ENCODE peak calls at places on chromosomes 4 and X, in four cellular contexts. F is breast epithelium, W is tibial artery, K is cardiac muscle cell. J is an unnamed sample. For H3K27me3, the result is how much of the 10 kb centered on the place peaks cover.

GRCh38 chr4:122889726-122890125 is 32.7 kb downstream of the NUDT6 start:
- DNase-seq in F (no peak), W (no peak), K (no peak), J (no peak)

GRCh38 chr4:149595500-149595899 is 220.1 kb downstream of the IQCM start:
- DNase-seq in F (no peak), W (no peak), K (no peak), J (no peak)

GRCh38 chr4:84498203-84499026 is 677 bp downstream of the NKX6-1 start:
- DNase-seq in F (no peak), W (no peak), K (peak), J (no peak)

GRCh38 chr4:73726000-73726399 is 14.4 kb upstream of the CXCL8 start:
- DNase-seq in F (no peak), W (no peak), K (peak), J (no peak)

GRCh38 chr4:22764183-22764582 is 71.4 kb downstream of the GBA3 start:
- DNase-seq in F (no peak), W (no peak), K (no peak), J (no peak)

GRCh38 chr4:39642885-39643550 is 4.4 kb upstream of the SMIM14 start:
- DNase-seq in F (no peak), W (no peak), K (peak), J (no peak)

GRCh38 chr4:76307670-76308014 is 1.1 kb downstream of the STBD1 start:
- DNase-seq in F (no peak), W (no peak), K (no peak), J (no peak)

GRCh38 chr4:48141048-48141447 is 7.0 kb upstream of the TXK start:
- DNase-seq in F (no peak), W (no peak), K (peak), J (no peak)

GRCh38 chr4:70895846-70896435 is 6.2 kb upstream of the MOB1B start:
- DNase-seq in F (no peak), W (no peak), K (no peak), J (no peak)

GRCh38 chr4:76388160-76388908 is 32.6 kb downstream of the CCDC158 start:
- DNase-seq in F (no peak), W (no peak), K (peak), J (no peak)

GRCh38 chr4:1031346-1031745 is 19.9 kb downstream of the FGFRL1 start:
- DNase-seq in F (no peak), W (no peak), K (no peak), J (no peak)

GRCh38 chr4:43680416-43680815 is 768.2 kb downstream of the KCTD8 start:
- DNase-seq in F (no peak), W (no peak), K (no peak), J (no peak)

GRCh38 chrX:69614896-69615295 is 1.0 kb upstream of the EDA start:
- DNase-seq in F (no peak), W (no peak), K (peak), J (no peak)

GRCh38 chr4:948101-948935 is 16.1 kb downstream of the TMEM175 start:
- DNase-seq in F (no peak), W (peak), K (no peak), J (no peak)

GRCh38 chr4:164931551-164932324 is 45.7 kb downstream of the TRIM61 start:
- DNase-seq in F (no peak), W (no peak), K (no peak), J (no peak)

GRCh38 chr4:166064706-166065105 is 191.7 kb downstream of the TLL1 start:
- DNase-seq in F (no peak), W (no peak), K (no peak), J (no peak)

GRCh38 chrX:41491267-41492004 is 44.3 kb downstream of the NYX start:
- DNase-seq in F (peak), W (no peak), K (peak), J (no peak)

GRCh38 chrX:150486011-150486410 is 82.4 kb upstream of the MTM1 start:
- DNase-seq in F (peak), W (peak), K (peak), J (peak)

GRCh38 chr4:83208776-83209365 is 75.7 kb downstream of the COQ2 start:
- DNase-seq in F (no peak), W (no peak), K (no peak), J (no peak)

GRCh38 chrX:30196322-30196721 is 19.0 kb upstream of the MAGEB2 start:
- DNase-seq in F (no peak), W (no peak), K (peak), J (no peak)

GRCh38 chrX:153468008-153468580 is 2.3 kb downstream of the HAUS7 start:
- DNase-seq in F (no peak), W (no peak), K (no peak), J (no peak)

GRCh38 chr4:40559585-40560465 is 69.8 kb downstream of the RBM47 start:
- DNase-seq in F (no peak), W (no peak), K (no peak), J (no peak)

GRCh38 chrX:143621276-143621675 is 14.6 kb downstream of the SLITRK4 start:
- DNase-seq in F (no peak), W (no peak), K (peak), J (no peak)

GRCh38 chr4:183658362-183659028 is 490 bp downstream of the RWDD4 start:
- DNase-seq in F (no peak), W (peak), K (peak), J (peak)

GRCh38 chrX:264634-265455 is 16.3 kb upstream of the PLCXD1 start:
- DNase-seq in F (peak), W (peak), K (peak), J (no peak)

GRCh38 chr4:184782731-184783472 is 42.9 kb downstream of the ACSL1 start:
- DNase-seq in F (no peak), W (no peak), K (no peak), J (no peak)

GRCh38 chrX:155070038-155070437 is 898 bp downstream of the CMC4 start:
- DNase-seq in F (no peak), W (no peak), K (no peak), J (no peak)

GRCh38 chr4:180057198-180057821 is 2185.9 kb upstream of the TENM3 start:
- DNase-seq in F (no peak), W (no peak), K (no peak), J (no peak)

GRCh38 chr4:169956441-169956840 is 69.8 kb downstream of the MFAP3L start:
- DNase-seq in F (no peak), W (no peak), K (no peak), J (no peak)

GRCh38 chr4:159698336-159698735 is 595.5 kb downstream of the RAPGEF2 start:
- DNase-seq in F (no peak), W (no peak), K (peak), J (no peak)

GRCh38 chr4:128709268-128709667 is 100.2 kb upstream of the JADE1 start:
- DNase-seq in F (no peak), W (no peak), K (no peak), J (no peak)

GRCh38 chrX:40145670-40146470 is 48.1 kb upstream of the BCOR start:
- DNase-seq in F (no peak), W (no peak), K (no peak), J (no peak)
- H3K27me3 ChIP-seq in F (under half), W (under half), K (half or more), J (under half)

DNA sequence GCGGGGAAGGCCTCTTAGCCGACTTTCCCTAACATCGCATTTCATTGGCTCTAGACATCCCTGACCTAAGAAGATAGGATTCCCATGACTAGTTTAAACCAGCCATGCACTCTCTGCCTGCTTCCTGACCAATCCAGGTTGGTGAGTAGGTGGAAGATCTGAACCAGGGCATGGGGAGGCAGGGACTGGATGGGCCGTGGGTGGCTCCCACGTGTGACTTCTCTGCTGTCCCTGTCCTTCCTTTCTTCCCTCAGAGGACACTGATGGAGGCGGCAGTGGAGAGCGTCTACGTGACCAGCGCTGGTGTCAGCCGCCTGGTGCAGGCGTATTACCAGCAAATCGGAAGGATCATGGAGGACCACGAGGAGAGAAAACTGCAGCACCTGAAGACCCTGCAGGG is 90.7 kb downstream of the EVC start:
- DNase-seq in F (no peak), W (peak), K (no peak), J (no peak)
- TF ChIP-seq CTCF in F (no peak), W (no peak), K (no peak), J (no peak)

DNA sequence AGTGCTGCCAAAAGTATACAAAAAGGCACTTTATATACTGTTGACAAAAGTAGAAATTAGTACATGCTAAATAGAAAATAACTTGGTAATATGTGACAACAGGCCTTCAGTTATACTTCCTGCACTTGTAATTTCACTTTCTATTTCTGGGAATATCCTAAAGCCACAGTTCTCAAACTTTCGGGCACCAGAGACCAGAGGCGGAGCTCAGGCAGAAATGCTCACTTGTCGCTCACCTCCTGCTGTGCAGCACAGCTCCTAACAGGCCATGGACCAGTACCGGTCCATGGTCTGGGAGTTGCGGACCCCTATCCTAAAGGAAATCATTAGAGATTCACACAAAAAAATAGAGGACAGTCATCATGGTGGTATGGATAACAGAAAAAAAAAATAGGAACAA is 25.7 kb downstream of the ACSL4 start:
- DNase-seq in F (no peak), W (no peak), K (no peak), J (no peak)
- H3K27ac ChIP-seq in F (no peak), W (no peak), K (no peak), J (no peak)

GRCh38 chr4:4387531-4388311 is 819 bp downstream of the NSG1 start:
- DNase-seq in F (no peak), W (no peak), K (peak), J (no peak)

GRCh38 chr4:4386736-4387392 is at the start of gene NSG1:
- DNase-seq in F (no peak), W (no peak), K (peak), J (no peak)

GRCh38 chr4:4386296-4386735 is 586 bp upstream of the NSG1 start:
- DNase-seq in F (no peak), W (no peak), K (peak), J (no peak)

GRCh38 chr4:4384837-4385236 is 2.1 kb upstream of the NSG1 start:
- DNase-seq in F (no peak), W (no peak), K (peak), J (no peak)

DNA sequence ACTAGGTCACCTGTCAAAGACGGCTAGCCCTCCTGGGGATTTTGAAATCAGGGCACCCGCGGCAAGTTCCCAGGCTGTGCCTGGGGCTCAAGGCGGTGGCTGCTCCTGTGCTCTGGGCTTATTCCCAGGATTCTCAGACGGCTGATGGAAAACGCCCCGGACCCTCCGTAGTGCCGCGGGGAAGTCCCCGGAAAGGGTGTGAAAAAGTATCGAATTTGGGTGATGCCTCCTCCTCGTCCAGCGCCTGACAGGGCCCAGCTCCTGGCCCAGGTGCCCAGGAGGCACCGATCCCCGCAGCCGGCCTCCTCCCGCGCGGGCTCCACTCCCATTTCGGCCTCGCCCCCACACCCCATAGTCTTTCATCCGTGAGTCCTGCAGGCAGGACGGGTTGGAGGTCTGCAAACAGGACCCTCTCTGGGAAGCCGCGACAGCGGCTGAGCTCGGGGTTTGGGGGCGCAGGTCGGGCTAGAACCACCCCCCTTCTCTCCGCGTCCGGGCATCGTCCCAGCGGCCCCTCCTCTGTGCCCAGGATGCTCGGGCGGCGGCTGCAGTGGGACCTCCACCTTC is 1.1 kb upstream of the NSG1 start:
- DNase-seq in F (no peak), W (no peak), K (no peak), J (no peak)
- H3K27me3 ChIP-seq in F (under half), W (under half), K (half or more), J (under half)

J was measured in CD4-positive, alpha-beta T cell.